ENCODE peak calls at places on chromosomes 2 and 18, in eight cellular contexts. C, E, F, W, H, T, O and B are unnamed samples.

GRCh38 chr2:227783404-227784138 is 30.1 kb upstream of the CCL20 start:
- DNase-seq in C (no peak), E (no peak), F (no peak), W (no peak), H (no peak), T (no peak), O (no peak), B (no peak)

GRCh38 chr2:69036926-69037325 is 23.9 kb downstream of the ANTXR1 start:
- DNase-seq in C (no peak), E (no peak), F (no peak), W (no peak), H (no peak), T (no peak), O (no peak), B (no peak)

GRCh38 chr18:54260376-54261072 is 8.8 kb upstream of the POLI start:
- DNase-seq in C (no peak), E (no peak), F (no peak), W (no peak), H (no peak), T (no peak), O (no peak), B (no peak)

GRCh38 chr18:62555135-62555534 is 32.3 kb downstream of the ZCCHC2 start:
- DNase-seq in C (no peak), E (no peak), F (no peak), W (no peak), H (no peak), T (no peak), O (no peak), B (no peak)

GRCh38 chr18:31490387-31490786 is 7.6 kb upstream of the DSG2 start:
- DNase-seq in C (no peak), E (no peak), F (peak; percentile 39), W (no peak), H (no peak), T (no peak), O (no peak), B (no peak)

GRCh38 chr2:155679647-155680046 is 652.9 kb downstream of the NR4A2 start:
- DNase-seq in C (no peak), E (no peak), F (no peak), W (no peak), H (no peak), T (no peak), O (no peak), B (no peak)

GRCh38 chr2:56102098-56102497 is 81.7 kb upstream of the CCDC85A start:
- DNase-seq in C (no peak), E (no peak), F (no peak), W (no peak), H (no peak), T (no peak), O (no peak), B (no peak)

GRCh38 chr2:28979576-28980366 is 1.3 kb upstream of the TOGARAM2 start:
- DNase-seq in C (no peak), E (no peak), F (no peak), W (no peak), H (no peak), T (no peak), O (no peak), B (no peak)

GRCh38 chr2:36392854-36393253 is 37.3 kb downstream of the CRIM1 start:
- DNase-seq in C (no peak), E (no peak), F (no peak), W (no peak), H (no peak), T (no peak), O (no peak), B (no peak)

GRCh38 chr18:21851327-21851961 is 110.9 kb downstream of the MIB1 start:
- DNase-seq in C (no peak), E (no peak), F (peak; percentile 13), W (no peak), H (no peak), T (no peak), O (no peak), B (no peak)

GRCh38 chr2:150888337-150888736 is 373.3 kb downstream of the RBM43 start:
- DNase-seq in C (peak; percentile 31), E (no peak), F (no peak), W (no peak), H (no peak), T (no peak), O (no peak), B (no peak)

GRCh38 chr2:42924436-42924897 is 132.1 kb upstream of the HAAO start:
- DNase-seq in C (no peak), E (no peak), F (no peak), W (no peak), H (no peak), T (peak; percentile 54), O (no peak), B (no peak)

GRCh38 chr2:42925742-42926437 is 133.5 kb upstream of the HAAO start:
- DNase-seq in C (no peak), E (peak; percentile 51), F (no peak), W (no peak), H (no peak), T (peak; percentile 31), O (no peak), B (no peak)

GRCh38 chr2:42928161-42928691 is 135.8 kb upstream of the HAAO start:
- DNase-seq in C (no peak), E (no peak), F (no peak), W (no peak), H (no peak), T (peak; percentile 67), O (peak; percentile 66), B (no peak)

GRCh38 chr2:42927334-42928160 is 135.2 kb upstream of the HAAO start:
- DNase-seq in C (no peak), E (no peak), F (no peak), W (no peak), H (no peak), T (peak; percentile 69), O (no peak), B (peak; percentile 77)

GRCh38 chr2:42926438-42927333 is 134.3 kb upstream of the HAAO start:
- DNase-seq in C (no peak), E (no peak), F (no peak), W (no peak), H (no peak), T (peak; percentile 34), O (peak; percentile 68), B (no peak)
- TF ChIP-seq POLR2A in C (no peak), E (no peak), F (no peak), W (no peak), H (no peak), T (no peak), O (no peak), B (no peak)

GRCh38 chr2:26784570-26785234 is 1.2 kb upstream of the CENPA start:
- DNase-seq in C (no peak), E (no peak), F (no peak), W (no peak), H (no peak), T (no peak), O (no peak), B (no peak)
- H3K4me3 ChIP-seq in C (no peak overlapping the region), E (no peak overlapping the region), F (peak overlapping the region; percentile 94), W (no peak overlapping the region), H (no peak overlapping the region), T (no peak overlapping the region), O (no peak overlapping the region), B (peak overlapping the region; percentile 63)

GRCh38 chr2:98732430-98733051 is 1.6 kb upstream of the MGAT4A start:
- DNase-seq in C (no peak), E (no peak), F (no peak), W (no peak), H (no peak), T (no peak), O (no peak), B (no peak)

GRCh38 chr2:98730053-98730850 is 680 bp downstream of the MGAT4A start:
- DNase-seq in C (peak; percentile 55), E (peak; percentile 68), F (peak; percentile 10), W (peak; percentile 72), H (peak; percentile 62), T (peak; percentile 49), O (peak; percentile 70), B (peak; percentile 70)

GRCh38 chr2:98731709-98732349 is 897 bp upstream of the MGAT4A start:
- DNase-seq in C (no peak), E (no peak), F (no peak), W (no peak), H (no peak), T (no peak), O (peak; percentile 59), B (no peak)

GRCh38 chr2:98729652-98730051 is 1.3 kb downstream of the MGAT4A start:
- DNase-seq in C (no peak), E (no peak), F (no peak), W (no peak), H (no peak), T (no peak), O (no peak), B (no peak)

DNA sequence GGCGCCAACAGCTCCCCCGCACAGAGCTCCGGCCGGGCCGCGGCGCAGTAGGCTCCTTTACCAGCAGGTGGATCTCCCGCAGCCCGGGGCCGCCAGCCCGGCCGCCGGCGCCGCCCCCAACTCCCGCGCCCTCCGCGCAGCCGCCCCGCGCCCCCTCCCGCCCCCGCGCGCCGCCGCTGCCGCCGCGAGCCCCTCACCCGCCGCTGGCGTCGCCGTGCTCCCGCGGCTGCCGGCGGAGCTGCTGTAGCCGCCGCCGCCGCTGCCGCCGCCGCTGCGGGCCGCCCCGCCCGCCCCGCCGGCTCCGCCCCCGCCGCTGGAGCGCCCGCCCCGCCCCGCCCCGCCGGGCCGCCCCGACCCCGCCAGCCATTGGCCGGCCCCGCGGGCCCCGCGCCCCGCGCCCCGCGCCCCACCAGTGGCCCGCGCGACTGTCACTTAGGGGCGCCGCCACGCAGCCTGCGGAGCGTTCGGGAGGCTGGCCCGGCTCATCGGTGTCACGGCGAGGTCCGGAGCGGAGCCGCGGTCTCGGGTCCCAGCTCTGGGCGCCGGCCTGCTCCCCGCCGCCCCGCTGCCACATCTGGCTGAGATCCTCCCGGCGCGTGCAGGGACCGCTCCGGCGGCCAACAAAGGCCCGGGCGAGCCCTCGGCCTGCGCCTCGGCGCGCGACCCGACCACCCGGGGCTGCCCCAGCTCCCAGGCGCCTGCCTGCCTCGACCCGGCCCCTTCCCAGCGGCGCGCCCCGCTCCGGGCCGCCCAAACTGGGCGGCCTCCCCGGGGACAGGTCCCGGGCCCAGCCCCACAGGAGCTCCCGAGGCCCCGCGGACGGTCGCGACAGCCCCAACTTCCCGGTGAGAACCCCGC is at the start of gene MGAT4A:
- DNase-seq in C (peak; percentile 83), E (peak; percentile 58), F (peak; percentile 41), W (peak; percentile 79), H (peak; percentile 75), T (peak; percentile 63), O (peak; percentile 88), B (peak; percentile 88)
- TF ChIP-seq POLR2A in C (peak; percentile 81), E (peak; percentile 73), F (peak; percentile 50), W (peak; percentile 92), H (no peak), T (peak; percentile 80), O (peak; percentile 75), B (no peak)

GRCh38 chr2:157471078-157471477 is 27.2 kb upstream of the CYTIP start:
- DNase-seq in C (no peak), E (no peak), F (no peak), W (peak; percentile 41), H (no peak), T (no peak), O (no peak), B (no peak)

GRCh38 chr2:157470321-157470720 is 26.4 kb upstream of the CYTIP start:
- DNase-seq in C (no peak), E (no peak), F (no peak), W (no peak), H (no peak), T (no peak), O (no peak), B (no peak)

GRCh38 chr2:157465554-157465953 is 21.7 kb upstream of the CYTIP start:
- DNase-seq in C (no peak), E (no peak), F (no peak), W (no peak), H (no peak), T (no peak), O (no peak), B (no peak)

GRCh38 chr2:157466764-157467163 is 22.9 kb upstream of the CYTIP start:
- DNase-seq in C (no peak), E (no peak), F (no peak), W (no peak), H (no peak), T (no peak), O (no peak), B (no peak)

GRCh38 chr2:157468931-157469708 is 25.2 kb upstream of the CYTIP start:
- DNase-seq in C (no peak), E (no peak), F (no peak), W (peak; percentile 64), H (no peak), T (no peak), O (no peak), B (no peak)
- H3K4me3 ChIP-seq in C (no peak overlapping the region), E (no peak overlapping the region), F (no peak overlapping the region), W (no peak overlapping the region), H (no peak overlapping the region), T (no peak overlapping the region), O (no peak overlapping the region), B (no peak overlapping the region)